ENCODE peak calls at places on chromosomes 4 and X, in four cellular contexts. A is Panc1, R is brain microvascular endothelial cell, H is HL-60. B is an unnamed sample.
A peak's percentile ranks its signal among the peaks of the same experiment; 100 is the strongest.

GRCh38 chr4:32748498-32748897 is 2028.3 kb downstream of the PCDH7 start:
- DNase-seq in A (no peak), R (no peak), H (no peak), B (no peak)

GRCh38 chr4:3297066-3297859 is 4.4 kb downstream of the RGS12 start:
- DNase-seq in A (no peak), R (no peak), H (no peak), B (no peak)

GRCh38 chr4:23006756-23007155 is 314.0 kb downstream of the GBA3 start:
- DNase-seq in A (no peak), R (no peak), H (no peak), B (no peak)

GRCh38 chr4:1767058-1767769 is 25.9 kb upstream of the FGFR3 start:
- DNase-seq in A (no peak), R (no peak), H (no peak), B (no peak)

GRCh38 chrX:150546711-150547153 is 21.7 kb upstream of the MTM1 start:
- DNase-seq in A (no peak), R (no peak), H (no peak), B (no peak)

GRCh38 chr4:38140643-38141203 is 180.5 kb downstream of the PTTG2 start:
- DNase-seq in A (no peak), R (no peak), H (no peak), B (no peak)

GRCh38 chrX:130055103-130055502 is 55.2 kb downstream of the ELF4 start:
- DNase-seq in A (no peak), R (peak; percentile 47), H (no peak), B (no peak)

GRCh38 chr4:153651041-153651960 is 32.8 kb upstream of the TLR2 start:
- DNase-seq in A (no peak), R (peak; percentile 32), H (peak; percentile 95), B (no peak)

GRCh38 chr4:120844528-120844921 is 78.0 kb downstream of the PRDM5 start:
- DNase-seq in A (no peak), R (no peak), H (no peak), B (no peak)

GRCh38 chrX:131747173-131747572 is 203.3 kb downstream of the OR13H1 start:
- DNase-seq in A (peak; percentile 93), R (peak; percentile 70), H (peak; percentile 80), B (no peak)

GRCh38 chrX:110384490-110384889 is 25.8 kb downstream of the RTL9 start:
- DNase-seq in A (no peak), R (peak; percentile 48), H (no peak), B (peak; percentile 29)

GRCh38 chrX:46341767-46342322 is 203.4 kb downstream of the ZNF674 start:
- DNase-seq in A (no peak), R (no peak), H (no peak), B (no peak)

GRCh38 chr4:150207871-150208270 is 129.6 kb downstream of the DCLK2 start:
- DNase-seq in A (no peak), R (no peak), H (no peak), B (no peak)

GRCh38 chr4:168741281-168742173 is 244.7 kb downstream of the PALLD start:
- DNase-seq in A (no peak), R (no peak), H (peak; percentile 81), B (no peak)

GRCh38 chr4:7971159-7971631 is 31.5 kb upstream of the AFAP1 start:
- DNase-seq in A (no peak), R (no peak), H (no peak), B (no peak)

GRCh38 chrX:40243699-40244098 is 145.9 kb upstream of the BCOR start:
- DNase-seq in A (no peak), R (no peak), H (no peak), B (no peak)

GRCh38 chr4:122218762-122219161 is 66.6 kb downstream of the BLTP1 start:
- DNase-seq in A (no peak), R (no peak), H (no peak), B (no peak)

GRCh38 chrX:146154191-146154590 is 336.6 kb downstream of the SLITRK2 start:
- DNase-seq in A (no peak), R (no peak), H (no peak), B (no peak)

GRCh38 chrX:17635231-17635630 is 102.1 kb upstream of the SCML1 start:
- DNase-seq in A (no peak), R (peak; percentile 27), H (no peak), B (no peak)

GRCh38 chrX:34656842-34657780 is at the start of gene TMEM47:
- DNase-seq in A (no peak), R (peak; percentile 36), H (peak; percentile 10), B (no peak)

GRCh38 chr4:140005699-140006098 is 148.3 kb downstream of the MAML3 start:
- DNase-seq in A (no peak), R (no peak), H (no peak), B (no peak)

GRCh38 chr4:170884965-170885583 is 795.3 kb upstream of the AADAT start:
- DNase-seq in A (no peak), R (no peak), H (no peak), B (no peak)

GRCh38 chr4:97912151-97912550 is 231.1 kb downstream of the STPG2 start:
- DNase-seq in A (no peak), R (no peak), H (no peak), B (no peak)

GRCh38 chr4:16039139-16039538 is 44.7 kb downstream of the PROM1 start:
- DNase-seq in A (no peak), R (no peak), H (no peak), B (no peak)

GRCh38 chr4:91837608-91838029 is 466.1 kb upstream of the GRID2 start:
- DNase-seq in A (no peak), R (no peak), H (no peak), B (no peak)

GRCh38 chr4:109440948-109441347 is 7.3 kb downstream of the SEC24B start:
- DNase-seq in A (no peak), R (no peak), H (no peak), B (no peak)

GRCh38 chr4:21490682-21491081 is 457.9 kb downstream of the KCNIP4 start:
- DNase-seq in A (no peak), R (no peak), H (no peak), B (no peak)

GRCh38 chr4:85402371-85402770 is 72.6 kb upstream of the ARHGAP24 start:
- DNase-seq in A (no peak), R (peak; percentile 60), H (no peak), B (no peak)

GRCh38 chrX:124194903-124195302 is 137.6 kb upstream of the TEX13D start:
- DNase-seq in A (no peak), R (no peak), H (no peak), B (no peak)

GRCh38 chrX:17923546-17923945 is 62.4 kb upstream of the RAI2 start:
- DNase-seq in A (no peak), R (no peak), H (no peak), B (no peak)

GRCh38 chr4:168891086-168891485 is 119.0 kb downstream of the CBR4 start:
- DNase-seq in A (no peak), R (no peak), H (no peak), B (no peak)

GRCh38 chr4:166957451-166957850 is 276.8 kb downstream of the SPOCK3 start:
- DNase-seq in A (no peak), R (no peak), H (no peak), B (no peak)

DNA sequence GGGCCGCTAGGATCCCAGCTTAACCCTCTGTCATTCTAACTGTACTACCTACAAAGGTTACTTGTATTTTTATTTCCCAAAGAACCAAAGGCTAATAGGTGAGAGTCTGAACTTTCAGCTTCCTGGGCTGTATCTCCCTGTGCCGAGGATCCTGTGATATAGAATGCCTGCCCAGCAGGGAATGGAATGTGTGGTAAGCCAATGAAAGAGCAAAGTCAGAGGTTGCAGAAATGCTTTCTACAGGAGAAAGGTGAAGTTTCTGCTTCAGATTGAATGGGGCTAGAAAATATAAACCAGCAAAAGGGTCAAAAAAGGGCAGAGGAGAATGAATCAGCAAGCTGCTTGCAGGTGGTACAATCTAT is 146.2 kb downstream of the DCTD start:
- DNase-seq in A (no peak), R (no peak), H (no peak), B (no peak)
- TF ChIP-seq CTCF in A (no peak), R (no peak), H (no peak), B (no peak)

GRCh38 chr4:54540931-54541330 is 116.8 kb upstream of the KIT start:
- DNase-seq in A (no peak), R (no peak), H (no peak), B (no peak)

GRCh38 chr4:54542540-54543041 is 115.2 kb upstream of the KIT start:
- DNase-seq in A (no peak), R (peak; percentile 83), H (no peak), B (no peak)

GRCh38 chr4:54541426-54542118 is 116.2 kb upstream of the KIT start:
- DNase-seq in A (no peak), R (peak; percentile 80), H (no peak), B (no peak)

GRCh38 chr4:54542119-54542438 is 115.7 kb upstream of the KIT start:
- DNase-seq in A (no peak), R (peak; percentile 53), H (no peak), B (no peak)

GRCh38 chr4:54539500-54540029 is 118.2 kb upstream of the KIT start:
- DNase-seq in A (no peak), R (peak; percentile 45), H (peak; percentile 26), B (no peak)
- H3K4me3 ChIP-seq in A (peak overlapping the region; percentile 30), R (peak overlapping the region; percentile 55), H (peak overlapping the region; percentile 18), B (peak overlapping the region; percentile 31)

DNA sequence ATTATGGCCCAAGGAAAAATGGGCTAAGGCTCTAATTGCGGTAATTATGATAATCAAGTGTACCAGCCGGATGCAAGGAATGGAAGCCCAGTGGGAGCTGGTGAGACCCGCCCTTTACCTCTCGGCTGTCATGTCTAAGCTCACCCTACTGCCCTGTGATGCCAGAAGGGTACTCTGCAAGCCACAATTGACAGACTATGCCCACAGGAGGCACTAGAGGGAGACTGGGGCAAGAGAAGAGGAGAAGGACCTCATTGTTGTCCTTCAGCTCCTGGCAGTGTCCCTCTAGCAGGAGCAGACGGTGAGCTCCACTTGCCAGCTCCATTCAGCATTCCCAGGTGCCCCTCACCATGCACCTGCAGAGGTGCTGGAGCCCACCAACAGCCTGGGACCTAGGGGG is 141.8 kb downstream of the SMIM20 start:
- DNase-seq in A (no peak), R (no peak), H (no peak), B (no peak)
- TF ChIP-seq CTCF in A (no peak), R (no peak), H (no peak), B (peak; percentile 12)

GRCh38 chr4:151991001-151991883 is 230.4 kb upstream of the GATB start:
- DNase-seq in A (no peak), R (no peak), H (no peak), B (no peak)
- H3K4me3 ChIP-seq in A (no peak overlapping the region), R (no peak overlapping the region), H (no peak overlapping the region), B (no peak overlapping the region)

B was measured in HFF-Myc.